ENCODE peak calls at places on chromosomes 16 and 17, in seven cellular contexts. S is tibial artery; K is mucosa of gallbladder; I is T-helper 17 cell; X is NCI-H146; V is naive thymus-derived CD8-positive, alpha-beta T cell; F is stimulated activated CD4-positive, alpha-beta T cell treated with anti-CD3 and anti-CD28 coated beads, Interleukin-1b, Interleukin-23, amount 100 ng/mL, for 1 hour. T is an unnamed sample.
A peak's percentile ranks its signal among the peaks of the same experiment; 100 is the strongest.

GRCh38 chr17:38428643-38429371 is 543 bp downstream of the ARHGAP23 start:
- DNase-seq in S (peak; percentile 51), K (no peak), I (no peak), X (no peak), V (no peak), F (no peak), T (no peak)

GRCh38 chr16:49881890-49882289 is 26.0 kb upstream of the ZNF423 start:
- DNase-seq in S (no peak), K (no peak), I (no peak), X (no peak), V (no peak), F (no peak), T (no peak)

GRCh38 chr16:81639931-81640680 is 139.0 kb upstream of the PLCG2 start:
- DNase-seq in S (no peak), K (no peak), I (no peak), X (peak; percentile 30), V (no peak), F (no peak), T (no peak)

GRCh38 chr16:81567987-81568748 is 123.6 kb downstream of the CMIP start:
- DNase-seq in S (no peak), K (peak; percentile 75), I (no peak), X (no peak), V (no peak), F (no peak), T (no peak)

GRCh38 chr17:20092973-20093626 is 83.9 kb downstream of the SPECC1 start:
- DNase-seq in S (no peak), K (no peak), I (no peak), X (peak; percentile 95), V (no peak), F (no peak), T (no peak)

GRCh38 chr16:12994402-12994801 is 93.0 kb downstream of the SHISA9 start:
- DNase-seq in S (no peak), K (no peak), I (no peak), X (no peak), V (no peak), F (no peak), T (no peak)

GRCh38 chr16:16096161-16096857 is 127.0 kb downstream of the ABCC6 start:
- DNase-seq in S (peak; percentile 69), K (peak; percentile 61), I (no peak), X (no peak), V (no peak), F (no peak), T (no peak)

GRCh38 chr16:85935957-85936760 is 37.2 kb downstream of the IRF8 start:
- DNase-seq in S (no peak), K (no peak), I (peak; percentile 32), X (no peak), V (peak; percentile 28), F (peak; percentile 35), T (peak; percentile 17)

GRCh38 chr16:6643083-6643686 is 689.5 kb upstream of the RBFOX1 start:
- DNase-seq in S (peak; percentile 55), K (peak; percentile 57), I (peak; percentile 20), X (peak; percentile 35), V (no peak), F (peak; percentile 12), T (peak; percentile 23)

GRCh38 chr17:79834575-79835469 is 4.4 kb downstream of the CBX4 start:
- DNase-seq in S (no peak), K (no peak), I (peak; percentile 48), X (no peak), V (peak; percentile 57), F (no peak), T (no peak)

GRCh38 chr17:64635647-64636305 is 26.3 kb downstream of the SMURF2 start:
- DNase-seq in S (no peak), K (no peak), I (no peak), X (no peak), V (no peak), F (no peak), T (no peak)

GRCh38 chr16:62253926-62254325 is 217.7 kb upstream of the CDH8 start:
- DNase-seq in S (no peak), K (no peak), I (no peak), X (no peak), V (no peak), F (no peak), T (no peak)

GRCh38 chr17:35486920-35487727 is 38.6 kb upstream of the SLFN13 start:
- DNase-seq in S (peak; percentile 27), K (peak; percentile 24), I (peak; percentile 44), X (no peak), V (peak; percentile 53), F (peak; percentile 66), T (peak; percentile 54)

GRCh38 chr17:33291248-33292183 is 1.6 kb downstream of the ASIC2 start:
- DNase-seq in S (no peak), K (peak; percentile 26), I (no peak), X (no peak), V (no peak), F (no peak), T (peak; percentile 17)

GRCh38 chr17:62058611-62059010 is 6.5 kb downstream of the MED13 start:
- DNase-seq in S (no peak), K (no peak), I (no peak), X (no peak), V (no peak), F (no peak), T (no peak)

GRCh38 chr16:29784157-29784556 is 6.1 kb downstream of the ZG16 start:
- DNase-seq in S (no peak), K (no peak), I (no peak), X (no peak), V (no peak), F (no peak), T (peak; percentile 51)

GRCh38 chr17:50169881-50170459 is 4.2 kb downstream of the SGCA start:
- DNase-seq in S (no peak), K (no peak), I (no peak), X (no peak), V (no peak), F (no peak), T (no peak)

GRCh38 chr17:57360266-57360665 is 103.9 kb downstream of the MSI2 start:
- DNase-seq in S (no peak), K (no peak), I (no peak), X (no peak), V (no peak), F (no peak), T (no peak)

GRCh38 chr16:15949210-15950166 is at the start of gene ABCC1:
- DNase-seq in S (no peak), K (no peak), I (peak; percentile 45), X (peak; percentile 66), V (peak; percentile 67), F (no peak), T (peak; percentile 53)

GRCh38 chr16:72291531-72291981 is 119.6 kb upstream of the PMFBP1 start:
- DNase-seq in S (no peak), K (no peak), I (no peak), X (no peak), V (no peak), F (no peak), T (no peak)

GRCh38 chr17:74775409-74776043 is 619 bp downstream of the NAT9 start:
- DNase-seq in S (no peak), K (no peak), I (no peak), X (no peak), V (no peak), F (no peak), T (no peak)

GRCh38 chr17:11298401-11298800 is 57.4 kb downstream of the SHISA6 start:
- DNase-seq in S (no peak), K (no peak), I (no peak), X (no peak), V (no peak), F (no peak), T (no peak)

GRCh38 chr17:40915199-40915661 is 22.2 kb downstream of the KRT23 start:
- DNase-seq in S (no peak), K (no peak), I (no peak), X (no peak), V (no peak), F (no peak), T (no peak)

GRCh38 chr16:30948087-30948955 is 547 bp upstream of the ORAI3 start:
- DNase-seq in S (peak; percentile 94), K (peak; percentile 92), I (no peak), X (peak; percentile 23), V (no peak), F (no peak), T (no peak)

GRCh38 chr17:3722716-3723115 is 987 bp upstream of the HASPIN start:
- DNase-seq in S (no peak), K (no peak), I (no peak), X (no peak), V (no peak), F (no peak), T (no peak)

GRCh38 chr16:81581107-81581506 is 136.5 kb downstream of the CMIP start:
- DNase-seq in S (no peak), K (peak; percentile 70), I (no peak), X (no peak), V (no peak), F (no peak), T (no peak)

GRCh38 chr16:87855852-87856715 is 13.2 kb downstream of the SLC7A5 start:
- DNase-seq in S (peak; percentile 50), K (peak; percentile 66), I (no peak), X (no peak), V (no peak), F (no peak), T (peak; percentile 83)

GRCh38 chr17:27546624-27547300 is 84.2 kb upstream of the LGALS9 start:
- DNase-seq in S (no peak), K (no peak), I (no peak), X (no peak), V (no peak), F (no peak), T (no peak)

GRCh38 chr16:3458852-3459361 is 15.4 kb downstream of the NAA60 start:
- DNase-seq in S (no peak), K (peak; percentile 66), I (no peak), X (no peak), V (no peak), F (no peak), T (peak; percentile 46)

GRCh38 chr16:64826374-64826773 is 295.5 kb downstream of the CDH11 start:
- DNase-seq in S (no peak), K (no peak), I (no peak), X (no peak), V (no peak), F (no peak), T (no peak)

GRCh38 chr17:9467518-9467917 is 108.1 kb downstream of the STX8 start:
- DNase-seq in S (no peak), K (no peak), I (no peak), X (no peak), V (no peak), F (no peak), T (no peak)

GRCh38 chr17:31404028-31404949 is 12.8 kb downstream of the RAB11FIP4 start:
- DNase-seq in S (no peak), K (no peak), I (no peak), X (no peak), V (no peak), F (no peak), T (no peak)

GRCh38 chr16:5971106-5971505 is 873.5 kb upstream of the EEF2KMT start:
- DNase-seq in S (no peak), K (no peak), I (no peak), X (no peak), V (no peak), F (no peak), T (no peak)

GRCh38 chr16:31253642-31254045 is 6.1 kb upstream of the ITGAM start:
- DNase-seq in S (peak; percentile 45), K (no peak), I (no peak), X (no peak), V (no peak), F (no peak), T (no peak)

GRCh38 chr17:30517786-30518185 is 40.6 kb downstream of the GOSR1 start:
- DNase-seq in S (no peak), K (no peak), I (no peak), X (no peak), V (no peak), F (no peak), T (no peak)

GRCh38 chr16:78437352-78437968 is 338.0 kb downstream of the WWOX start:
- DNase-seq in S (no peak), K (no peak), I (peak; percentile 22), X (peak; percentile 26), V (no peak), F (peak; percentile 8), T (no peak)

GRCh38 chr16:57977418-57978069 is 6.6 kb upstream of the CNGB1 start:
- DNase-seq in S (no peak), K (no peak), I (no peak), X (no peak), V (no peak), F (no peak), T (no peak)

GRCh38 chr16:86854895-86855294 is 276.5 kb downstream of the FOXL1 start:
- DNase-seq in S (no peak), K (no peak), I (no peak), X (no peak), V (no peak), F (no peak), T (no peak)

T was measured in CD4-positive, CD25-positive, alpha-beta regulatory T cell.